ENCODE peak calls at places on chromosomes 7 and 10, in ten cellular contexts. U is stomach, N is ovary, O is endothelial cell of umbilical vein, D is spleen, T is heart left ventricle, I is IMR-90, G is uterus, K is gastrocnemius medialis, M is Peyer's patch. B is an unnamed sample. For H3K4me1, the result is how much of the 10 kb centered on the place peaks cover.

GRCh38 chr10:99579971-99580370 is 40.3 kb downstream of the SLC25A28 start:
- DNase-seq in U (no peak), N (no peak), O (no peak), D (no peak), T (no peak), I (no peak), G (no peak), K (no peak), M (no peak), B (no peak)

GRCh38 chr10:131132681-131133080 is 178.8 kb downstream of the TCERG1L start:
- DNase-seq in U (no peak), N (peak), O (no peak), D (peak), T (no peak), I (no peak), G (no peak), K (no peak), M (no peak), B (no peak)

GRCh38 chr7:111756687-111757178 is 194.4 kb upstream of the IMMP2L start:
- DNase-seq in U (no peak), N (peak), O (no peak), D (no peak), T (peak), I (peak), G (peak), K (peak), M (no peak), B (peak)

GRCh38 chr7:3106353-3106752 is 62.7 kb upstream of the CARD11 start:
- DNase-seq in U (peak), N (no peak), O (no peak), D (no peak), T (no peak), I (no peak), G (no peak), K (no peak), M (no peak), B (peak)

GRCh38 chr7:151429555-151430331 is 10.2 kb downstream of the CRYGN start:
- DNase-seq in U (peak), N (peak), O (no peak), D (peak), T (no peak), I (peak), G (no peak), K (no peak), M (peak), B (peak)

GRCh38 chr7:121012170-121012874 is 23.8 kb downstream of the CPED1 start:
- DNase-seq in U (no peak), N (no peak), O (no peak), D (no peak), T (no peak), I (no peak), G (no peak), K (peak), M (no peak), B (no peak)

GRCh38 chr7:39825391-39825790 is 124.7 kb upstream of the CDK13 start:
- DNase-seq in U (no peak), N (no peak), O (no peak), D (no peak), T (no peak), I (peak), G (no peak), K (no peak), M (no peak), B (no peak)

GRCh38 chr7:30556854-30557644 is 37.6 kb upstream of the GARS1 start:
- DNase-seq in U (no peak), N (no peak), O (no peak), D (no peak), T (no peak), I (peak), G (no peak), K (no peak), M (no peak), B (no peak)

GRCh38 chr7:151051108-151051507 is 2.8 kb downstream of the ASIC3 start:
- DNase-seq in U (peak), N (peak), O (peak), D (no peak), T (peak), I (peak), G (peak), K (no peak), M (no peak), B (peak)

GRCh38 chr7:130758429-130759056 is 24.5 kb upstream of the KLF14 start:
- DNase-seq in U (no peak), N (no peak), O (peak), D (no peak), T (no peak), I (peak), G (no peak), K (no peak), M (no peak), B (no peak)

GRCh38 chr7:95867309-95867708 is 95.0 kb downstream of the DYNC1I1 start:
- DNase-seq in U (no peak), N (no peak), O (no peak), D (no peak), T (no peak), I (no peak), G (no peak), K (no peak), M (no peak), B (no peak)

GRCh38 chr10:129852829-129853228 is 111.2 kb downstream of the EBF3 start:
- DNase-seq in U (no peak), N (no peak), O (no peak), D (no peak), T (no peak), I (no peak), G (no peak), K (no peak), M (no peak), B (no peak)

GRCh38 chr10:77043364-77043763 is 594.2 kb downstream of the KCNMA1 start:
- DNase-seq in U (no peak), N (no peak), O (no peak), D (no peak), T (no peak), I (peak), G (no peak), K (no peak), M (no peak), B (no peak)

GRCh38 chr7:89554209-89554608 is 600.1 kb upstream of the STEAP1 start:
- DNase-seq in U (no peak), N (no peak), O (no peak), D (no peak), T (no peak), I (no peak), G (no peak), K (no peak), M (no peak), B (no peak)

GRCh38 chr7:22372863-22373262 is 15.9 kb upstream of the RAPGEF5 start:
- DNase-seq in U (peak), N (no peak), O (no peak), D (no peak), T (no peak), I (no peak), G (no peak), K (no peak), M (no peak), B (no peak)

GRCh38 chr10:20622522-20623270 is 274.4 kb downstream of the NEBL start:
- DNase-seq in U (no peak), N (no peak), O (no peak), D (no peak), T (no peak), I (peak), G (no peak), K (no peak), M (no peak), B (no peak)

GRCh38 chr10:71865561-71866041 is 14.6 kb upstream of the PSAP start:
- DNase-seq in U (no peak), N (no peak), O (no peak), D (peak), T (no peak), I (no peak), G (no peak), K (no peak), M (no peak), B (no peak)

GRCh38 chr7:155361363-155361680 is 63.6 kb downstream of the INSIG1 start:
- DNase-seq in U (no peak), N (no peak), O (no peak), D (peak), T (no peak), I (no peak), G (no peak), K (no peak), M (no peak), B (no peak)

GRCh38 chr7:2986561-2986960 is 57.1 kb downstream of the CARD11 start:
- DNase-seq in U (no peak), N (no peak), O (no peak), D (no peak), T (no peak), I (no peak), G (no peak), K (no peak), M (no peak), B (no peak)

GRCh38 chr10:131657318-131657984 is 243.4 kb upstream of the PPP2R2D start:
- DNase-seq in U (peak), N (no peak), O (no peak), D (peak), T (no peak), I (no peak), G (no peak), K (no peak), M (no peak), B (no peak)

GRCh38 chr10:119933179-119933578 is 40.6 kb downstream of the SEC23IP start:
- DNase-seq in U (no peak), N (no peak), O (peak), D (no peak), T (no peak), I (peak), G (no peak), K (no peak), M (no peak), B (no peak)

GRCh38 chr7:11716185-11716584 is 115.8 kb downstream of the THSD7A start:
- DNase-seq in U (peak), N (no peak), O (peak), D (no peak), T (no peak), I (no peak), G (no peak), K (no peak), M (no peak), B (no peak)

GRCh38 chr7:34339061-34339526 is 318.9 kb upstream of the NPSR1 start:
- DNase-seq in U (no peak), N (no peak), O (peak), D (no peak), T (no peak), I (no peak), G (no peak), K (no peak), M (no peak), B (no peak)

GRCh38 chr7:103447073-103447960 is 1.3 kb upstream of the SLC26A5 start:
- DNase-seq in U (peak), N (no peak), O (peak), D (no peak), T (no peak), I (peak), G (no peak), K (no peak), M (no peak), B (no peak)

GRCh38 chr7:108406474-108406873 is 49.8 kb downstream of the NRCAM start:
- DNase-seq in U (no peak), N (no peak), O (no peak), D (no peak), T (no peak), I (peak), G (no peak), K (no peak), M (no peak), B (no peak)

GRCh38 chr7:7639847-7640220 is 718 bp upstream of the UMAD1 start:
- DNase-seq in U (no peak), N (no peak), O (peak), D (no peak), T (no peak), I (peak), G (no peak), K (no peak), M (peak), B (no peak)

GRCh38 chr7:6438427-6438826 is 9.3 kb downstream of the DAGLB start:
- DNase-seq in U (no peak), N (no peak), O (peak), D (no peak), T (no peak), I (no peak), G (no peak), K (peak), M (no peak), B (no peak)

GRCh38 chr10:18333616-18334015 is 193.4 kb downstream of the CACNB2 start:
- DNase-seq in U (no peak), N (no peak), O (no peak), D (no peak), T (no peak), I (no peak), G (no peak), K (no peak), M (no peak), B (no peak)

GRCh38 chr10:31001740-31002139 is 29.9 kb downstream of the ZNF438 start:
- DNase-seq in U (no peak), N (no peak), O (no peak), D (no peak), T (no peak), I (no peak), G (no peak), K (no peak), M (no peak), B (no peak)

GRCh38 chr10:73413108-73413527 is 740 bp downstream of the ANXA7 start:
- DNase-seq in U (peak), N (no peak), O (no peak), D (no peak), T (no peak), I (no peak), G (peak), K (peak), M (peak), B (peak)

GRCh38 chr10:61923210-61924024 is 21.9 kb downstream of the ARID5B start:
- DNase-seq in U (peak), N (no peak), O (no peak), D (no peak), T (no peak), I (peak), G (no peak), K (no peak), M (no peak), B (no peak)

GRCh38 chr10:86391236-86391840 is 24.7 kb upstream of the GRID1 start:
- DNase-seq in U (no peak), N (no peak), O (no peak), D (no peak), T (no peak), I (no peak), G (no peak), K (no peak), M (no peak), B (no peak)

GRCh38 chr10:3542185-3542611 is 242.8 kb downstream of the KLF6 start:
- DNase-seq in U (no peak), N (no peak), O (peak), D (no peak), T (no peak), I (peak), G (peak), K (no peak), M (no peak), B (peak)

GRCh38 chr7:158409816-158410330 is 177.8 kb downstream of the PTPRN2 start:
- DNase-seq in U (no peak), N (no peak), O (no peak), D (peak), T (no peak), I (no peak), G (no peak), K (no peak), M (no peak), B (no peak)

GRCh38 chr10:93464826-93465388 is 17.2 kb downstream of the MYOF start:
- DNase-seq in U (no peak), N (no peak), O (peak), D (no peak), T (no peak), I (no peak), G (no peak), K (no peak), M (no peak), B (no peak)

GRCh38 chr10:22615819-22616499 is 98.4 kb downstream of the PIP4K2A start:
- DNase-seq in U (peak), N (no peak), O (no peak), D (peak), T (peak), I (no peak), G (no peak), K (peak), M (peak), B (peak)

GRCh38 chr10:34139559-34139958 is 675.5 kb downstream of the PARD3 start:
- DNase-seq in U (no peak), N (no peak), O (no peak), D (no peak), T (no peak), I (peak), G (no peak), K (no peak), M (no peak), B (no peak)

GRCh38 chr10:29916669-29917068 is 142.7 kb downstream of the JCAD start:
- DNase-seq in U (no peak), N (no peak), O (no peak), D (no peak), T (no peak), I (no peak), G (no peak), K (peak), M (no peak), B (no peak)

GRCh38 chr7:51869452-51869851 is 552.8 kb upstream of the COBL start:
- DNase-seq in U (no peak), N (no peak), O (no peak), D (no peak), T (no peak), I (no peak), G (no peak), K (no peak), M (no peak), B (no peak)

DNA sequence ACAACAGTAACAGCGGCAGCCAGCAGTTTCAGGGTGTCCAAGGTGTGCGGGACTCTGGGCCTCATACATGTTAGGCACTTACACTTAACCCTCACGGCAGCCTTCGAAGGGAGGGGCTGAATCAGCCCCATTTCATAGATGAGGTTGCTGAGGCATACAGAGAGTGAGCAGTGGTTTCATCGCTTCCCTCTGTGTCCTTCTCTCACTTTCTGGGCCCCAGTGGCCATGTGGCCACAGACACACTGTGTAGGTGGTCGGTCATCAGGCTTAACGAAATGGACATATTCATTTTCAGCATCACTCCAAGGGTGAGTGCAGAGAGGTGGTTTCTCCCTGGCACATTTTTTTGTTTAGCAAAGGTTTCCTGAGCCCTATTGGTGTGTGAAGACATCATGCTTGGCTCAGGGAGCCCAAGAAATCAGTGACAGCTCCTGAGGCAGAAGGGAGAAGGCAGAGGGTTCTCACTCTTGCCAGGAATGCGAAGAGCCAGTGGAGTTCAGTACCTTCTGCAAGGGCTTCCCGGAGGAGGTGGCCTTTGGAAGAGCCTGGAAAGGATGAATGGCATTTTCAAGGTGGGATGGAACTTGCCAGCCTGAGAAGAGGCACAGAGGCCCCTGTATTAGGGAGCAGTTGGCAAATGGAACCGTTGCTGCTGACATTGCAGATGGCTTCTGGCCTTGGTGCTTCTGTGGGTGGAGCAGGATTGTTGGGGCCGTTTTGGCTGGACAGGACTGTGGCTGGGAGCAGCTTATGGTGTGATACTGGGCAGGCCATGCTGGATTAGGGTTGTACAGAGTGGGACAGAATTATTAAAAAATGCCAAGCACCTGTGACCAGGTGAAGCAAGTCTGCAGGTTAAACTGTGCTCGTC is 61.7 kb upstream of the PPIF start:
- DNase-seq in U (no peak), N (no peak), O (no peak), D (no peak), T (no peak), I (no peak), G (no peak), K (no peak), M (peak), B (no peak)
- H3K4me1 ChIP-seq in U (half or more), N (under half), O (under half), D (half or more), T (half or more), I (under half), G (under half), K (under half), M (under half), B (under half)

DNA sequence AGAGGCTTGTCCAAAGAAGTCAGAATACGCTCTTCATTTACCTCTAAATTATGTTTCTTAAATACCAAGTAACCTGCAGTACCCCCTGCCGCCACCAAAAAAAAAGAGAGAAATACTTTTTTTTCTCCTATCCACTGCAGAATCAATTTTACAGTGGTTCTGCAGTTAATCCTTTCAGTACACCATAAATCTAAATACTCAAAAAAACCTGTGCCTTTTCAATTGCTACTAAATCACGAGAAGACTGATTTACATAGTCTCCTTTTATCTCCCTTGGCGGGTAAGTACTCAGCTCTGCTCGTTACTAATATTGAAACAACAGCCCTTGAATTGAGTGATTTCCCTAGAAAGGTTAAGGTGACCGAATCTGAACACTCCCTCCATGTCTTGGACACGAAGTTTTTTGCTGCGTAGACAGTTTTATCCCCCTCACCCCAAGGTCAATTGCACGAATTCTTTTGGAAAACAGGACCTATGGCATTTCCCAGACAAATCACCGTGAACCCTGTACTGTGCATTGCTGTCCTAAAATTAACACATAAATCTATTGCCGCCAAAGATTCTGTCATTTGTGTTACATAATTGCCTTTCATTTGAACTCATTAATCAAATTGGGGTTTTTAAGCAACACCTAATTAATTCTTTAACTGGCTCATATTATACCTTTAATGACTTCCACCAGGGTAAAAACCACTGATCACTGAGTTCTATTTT is 517 bp upstream of the VIM start:
- DNase-seq in U (no peak), N (no peak), O (peak), D (no peak), T (no peak), I (peak), G (no peak), K (no peak), M (no peak), B (no peak)
- H3K4me3 ChIP-seq in U (peak), N (peak), O (peak), D (peak), T (peak), I (peak), G (peak), K (peak), M (peak), B (peak)

GRCh38 chr7:92833024-92833765 is 3.2 kb downstream of the CDK6 start:
- DNase-seq in U (peak), N (peak), O (peak), D (peak), T (peak), I (peak), G (peak), K (peak), M (peak), B (peak)
- TF ChIP-seq POLR2A in U (no peak), N (no peak), O (no peak), D (no peak), T (peak), I (peak), G (peak), K (no peak), M (no peak), B (no peak)

DNA sequence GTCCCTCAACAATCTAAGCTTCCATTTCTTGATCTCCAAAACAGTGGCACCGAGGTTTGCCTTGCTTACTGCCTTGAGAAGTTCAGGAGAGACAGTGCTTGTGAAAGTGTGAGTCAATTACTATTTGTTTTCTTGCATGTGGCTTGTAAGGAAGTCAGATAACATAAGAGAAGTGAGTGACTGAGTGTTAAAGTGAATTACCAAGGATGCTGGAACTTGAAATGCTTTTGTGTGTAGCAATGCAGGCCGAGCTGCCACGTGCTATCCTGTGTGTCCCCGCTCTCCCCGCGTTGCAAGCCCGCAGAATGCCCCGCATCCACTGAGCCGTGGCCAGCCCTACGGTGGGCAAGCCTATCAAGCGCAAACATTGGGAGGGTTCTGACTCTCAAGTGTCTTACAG is 157.7 kb upstream of the ITGB1 start:
- DNase-seq in U (no peak), N (no peak), O (peak), D (no peak), T (no peak), I (peak), G (no peak), K (no peak), M (no peak), B (peak)
- H3K4me1 ChIP-seq in U (under half), N (under half), O (under half), D (under half), T (half or more), I (under half), G (under half), K (under half), M (under half), B (under half)

B was measured in upper lobe of left lung.